ENCODE peak calls at places on chromosomes 13 and 19, in four cellular contexts. One of them, this sample, is unnamed.

GRCh38 chr19:3500429-3501101 is at the start of gene DOHH:
- DNase-seq in fibroblast of the conjunctiva: peak; percentile 95
- DNase-seq in NCI-H510A treated with DMSO at 0.1 percent for 48 hours: peak; percentile 83
- DNase-seq in NCI-H460: peak; percentile 93
- DNase-seq in this sample: peak; percentile 98

GRCh38 chr13:24680258-24680920 is at the start of gene ATP12A:
- DNase-seq in NCI-H510A treated with DMSO at 0.1 percent for 48 hours: peak; percentile 8
- DNase-seq in NCI-H460: no peak
- DNase-seq in fibroblast of the conjunctiva: no peak
- DNase-seq in this sample: peak; percentile 30

GRCh38 chr13:110265341-110265681 is 41.6 kb downstream of the COL4A1 start:
- DNase-seq in NCI-H460: no peak
- DNase-seq in fibroblast of the conjunctiva: no peak
- DNase-seq in NCI-H510A treated with DMSO at 0.1 percent for 48 hours: no peak
- DNase-seq in this sample: no peak

GRCh38 chr19:41882568-41883462 is at the start of gene ARHGEF1:
- DNase-seq in NCI-H460: no peak
- DNase-seq in fibroblast of the conjunctiva: no peak
- DNase-seq in NCI-H510A treated with DMSO at 0.1 percent for 48 hours: peak; percentile 33
- DNase-seq in this sample: peak; percentile 58

GRCh38 chr19:19873381-19873780 is 7.7 kb downstream of the ZNF253 start:
- DNase-seq in NCI-H510A treated with DMSO at 0.1 percent for 48 hours: no peak
- DNase-seq in NCI-H460: no peak
- DNase-seq in fibroblast of the conjunctiva: no peak
- DNase-seq in this sample: no peak

GRCh38 chr13:52994051-52994450 is 34.6 kb upstream of the OLFM4 start:
- DNase-seq in fibroblast of the conjunctiva: no peak
- DNase-seq in NCI-H460: no peak
- DNase-seq in NCI-H510A treated with DMSO at 0.1 percent for 48 hours: no peak
- DNase-seq in this sample: no peak

GRCh38 chr13:21079761-21080730 is 18.7 kb upstream of the LATS2 start:
- DNase-seq in NCI-H460: no peak
- DNase-seq in NCI-H510A treated with DMSO at 0.1 percent for 48 hours: no peak
- DNase-seq in fibroblast of the conjunctiva: no peak
- DNase-seq in this sample: peak; percentile 88

GRCh38 chr19:55635334-55635717 is 5.5 kb upstream of the ZNF580 start:
- DNase-seq in fibroblast of the conjunctiva: no peak
- DNase-seq in NCI-H510A treated with DMSO at 0.1 percent for 48 hours: no peak
- DNase-seq in NCI-H460: no peak
- DNase-seq in this sample: no peak

GRCh38 chr13:63433546-63434150 is 2018.0 kb upstream of the PCDH20 start:
- DNase-seq in NCI-H460: peak; percentile 72
- DNase-seq in NCI-H510A treated with DMSO at 0.1 percent for 48 hours: no peak
- DNase-seq in fibroblast of the conjunctiva: no peak
- DNase-seq in this sample: peak; percentile 59

GRCh38 chr13:102571075-102571474 is 25.7 kb upstream of the TPP2 start:
- DNase-seq in NCI-H460: no peak
- DNase-seq in NCI-H510A treated with DMSO at 0.1 percent for 48 hours: no peak
- DNase-seq in fibroblast of the conjunctiva: no peak
- DNase-seq in this sample: no peak

GRCh38 chr19:50750010-50750409 is 20.3 kb upstream of the GPR32 start:
- DNase-seq in NCI-H510A treated with DMSO at 0.1 percent for 48 hours: no peak
- DNase-seq in fibroblast of the conjunctiva: no peak
- DNase-seq in NCI-H460: no peak
- DNase-seq in this sample: no peak

GRCh38 chr13:108326318-108326717 is 56.8 kb downstream of the TNFSF13B start:
- DNase-seq in NCI-H460: no peak
- DNase-seq in fibroblast of the conjunctiva: no peak
- DNase-seq in NCI-H510A treated with DMSO at 0.1 percent for 48 hours: peak; percentile 58
- DNase-seq in this sample: no peak

GRCh38 chr19:17996826-17997316 is 11.1 kb upstream of the ARRDC2 start:
- DNase-seq in fibroblast of the conjunctiva: peak; percentile 48
- DNase-seq in NCI-H460: peak; percentile 81
- DNase-seq in NCI-H510A treated with DMSO at 0.1 percent for 48 hours: peak; percentile 74
- DNase-seq in this sample: peak; percentile 92

GRCh38 chr19:16335226-16335625 is 10.6 kb downstream of the KLF2 start:
- DNase-seq in NCI-H460: no peak
- DNase-seq in NCI-H510A treated with DMSO at 0.1 percent for 48 hours: no peak
- DNase-seq in fibroblast of the conjunctiva: no peak
- DNase-seq in this sample: no peak

GRCh38 chr19:16260160-16260793 is 62.6 kb downstream of the AP1M1 start:
- DNase-seq in NCI-H510A treated with DMSO at 0.1 percent for 48 hours: no peak
- DNase-seq in fibroblast of the conjunctiva: no peak
- DNase-seq in NCI-H460: no peak
- DNase-seq in this sample: no peak

GRCh38 chr19:8161135-8161646 is 11.8 kb upstream of the FBN3 start:
- DNase-seq in NCI-H510A treated with DMSO at 0.1 percent for 48 hours: peak; percentile 28
- DNase-seq in fibroblast of the conjunctiva: no peak
- DNase-seq in NCI-H460: no peak
- DNase-seq in this sample: no peak

GRCh38 chr19:27679905-27680304 is 1533.0 kb downstream of the UQCRFS1 start:
- DNase-seq in NCI-H510A treated with DMSO at 0.1 percent for 48 hours: no peak
- DNase-seq in fibroblast of the conjunctiva: no peak
- DNase-seq in NCI-H460: no peak
- DNase-seq in this sample: no peak

GRCh38 chr13:106570354-106570822 is 2.5 kb upstream of the ARGLU1 start:
- DNase-seq in fibroblast of the conjunctiva: no peak
- DNase-seq in NCI-H510A treated with DMSO at 0.1 percent for 48 hours: no peak
- DNase-seq in NCI-H460: peak; percentile 40
- DNase-seq in this sample: peak; percentile 68

GRCh38 chr19:41564515-41565383 is 11.2 kb upstream of the CEACAM21 start:
- DNase-seq in NCI-H460: no peak
- DNase-seq in fibroblast of the conjunctiva: no peak
- DNase-seq in NCI-H510A treated with DMSO at 0.1 percent for 48 hours: no peak
- DNase-seq in this sample: no peak

GRCh38 chr13:75217949-75218348 is 264.0 kb downstream of the TBC1D4 start:
- DNase-seq in fibroblast of the conjunctiva: peak; percentile 28
- DNase-seq in NCI-H460: no peak
- DNase-seq in NCI-H510A treated with DMSO at 0.1 percent for 48 hours: no peak
- DNase-seq in this sample: peak; percentile 71

GRCh38 chr13:111202745-111203144 is 87.6 kb downstream of the ARHGEF7 start:
- DNase-seq in NCI-H510A treated with DMSO at 0.1 percent for 48 hours: peak; percentile 47
- DNase-seq in NCI-H460: peak; percentile 5
- DNase-seq in fibroblast of the conjunctiva: peak; percentile 68
- DNase-seq in this sample: peak; percentile 83

GRCh38 chr19:45591004-45591637 is 6.5 kb upstream of the OPA3 start:
- DNase-seq in NCI-H510A treated with DMSO at 0.1 percent for 48 hours: peak; percentile 70
- DNase-seq in NCI-H460: peak; percentile 40
- DNase-seq in fibroblast of the conjunctiva: no peak
- DNase-seq in this sample: no peak

GRCh38 chr13:110944121-110944967 is 29.5 kb upstream of the ANKRD10 start:
- DNase-seq in NCI-H460: peak; percentile 30
- DNase-seq in NCI-H510A treated with DMSO at 0.1 percent for 48 hours: peak; percentile 50
- DNase-seq in fibroblast of the conjunctiva: peak; percentile 53
- DNase-seq in this sample: peak; percentile 66

GRCh38 chr13:102704238-102704750 is 9.4 kb upstream of the METTL21C start:
- DNase-seq in fibroblast of the conjunctiva: no peak
- DNase-seq in NCI-H460: no peak
- DNase-seq in NCI-H510A treated with DMSO at 0.1 percent for 48 hours: no peak
- DNase-seq in this sample: no peak

GRCh38 chr19:15532779-15533521 is 24.6 kb downstream of the CYP4F22 start:
- DNase-seq in NCI-H510A treated with DMSO at 0.1 percent for 48 hours: no peak
- DNase-seq in fibroblast of the conjunctiva: no peak
- DNase-seq in NCI-H460: no peak
- DNase-seq in this sample: no peak

GRCh38 chr19:7833225-7834156 is 3.5 kb downstream of the EVI5L start:
- DNase-seq in NCI-H460: peak; percentile 92
- DNase-seq in fibroblast of the conjunctiva: peak; percentile 65
- DNase-seq in NCI-H510A treated with DMSO at 0.1 percent for 48 hours: no peak
- DNase-seq in this sample: no peak

GRCh38 chr13:40376296-40376849 is 290.1 kb downstream of the FOXO1 start:
- DNase-seq in fibroblast of the conjunctiva: no peak
- DNase-seq in NCI-H460: no peak
- DNase-seq in NCI-H510A treated with DMSO at 0.1 percent for 48 hours: no peak
- DNase-seq in this sample: no peak

GRCh38 chr19:48391100-48392005 is at the start of gene KDELR1:
- DNase-seq in fibroblast of the conjunctiva: no peak
- DNase-seq in NCI-H460: peak; percentile 53
- DNase-seq in NCI-H510A treated with DMSO at 0.1 percent for 48 hours: peak; percentile 44
- DNase-seq in this sample: peak; percentile 91

GRCh38 chr19:46904114-46905060 is 43.6 kb downstream of the ARHGAP35 start:
- DNase-seq in fibroblast of the conjunctiva: no peak
- DNase-seq in NCI-H510A treated with DMSO at 0.1 percent for 48 hours: no peak
- DNase-seq in NCI-H460: no peak
- DNase-seq in this sample: peak; percentile 72

GRCh38 chr19:22286151-22286810 is at the start of gene ZNF729:
- DNase-seq in NCI-H460: no peak
- DNase-seq in NCI-H510A treated with DMSO at 0.1 percent for 48 hours: no peak
- DNase-seq in fibroblast of the conjunctiva: no peak
- DNase-seq in this sample: no peak

GRCh38 chr13:67134322-67135129 is 95.6 kb downstream of the PCDH9 start:
- DNase-seq in NCI-H460: no peak
- DNase-seq in NCI-H510A treated with DMSO at 0.1 percent for 48 hours: no peak
- DNase-seq in fibroblast of the conjunctiva: no peak
- DNase-seq in this sample: peak; percentile 45

GRCh38 chr13:45623516-45624090 is 8.1 kb upstream of the ERICH6B start:
- DNase-seq in fibroblast of the conjunctiva: no peak
- DNase-seq in NCI-H460: peak; percentile 26
- DNase-seq in NCI-H510A treated with DMSO at 0.1 percent for 48 hours: peak; percentile 0
- DNase-seq in this sample: peak; percentile 59

GRCh38 chr19:55258476-55258827 is 365 bp downstream of the PPP6R1 start:
- DNase-seq in NCI-H460: no peak
- DNase-seq in NCI-H510A treated with DMSO at 0.1 percent for 48 hours: no peak
- DNase-seq in fibroblast of the conjunctiva: no peak
- DNase-seq in this sample: peak; percentile 66

GRCh38 chr13:112885782-112886268 is 83.2 kb upstream of the MCF2L start:
- DNase-seq in NCI-H460: no peak
- DNase-seq in fibroblast of the conjunctiva: peak; percentile 71
- DNase-seq in NCI-H510A treated with DMSO at 0.1 percent for 48 hours: peak; percentile 89
- DNase-seq in this sample: peak; percentile 85

GRCh38 chr13:42996584-42996983 is 4.5 kb upstream of the EPSTI1 start:
- DNase-seq in NCI-H460: peak; percentile 83
- DNase-seq in fibroblast of the conjunctiva: peak; percentile 87
- DNase-seq in NCI-H510A treated with DMSO at 0.1 percent for 48 hours: no peak
- DNase-seq in this sample: peak; percentile 86

GRCh38 chr19:42497492-42498226 is 30.6 kb downstream of the CEACAM1 start:
- DNase-seq in NCI-H460: no peak
- DNase-seq in fibroblast of the conjunctiva: no peak
- DNase-seq in NCI-H510A treated with DMSO at 0.1 percent for 48 hours: no peak
- DNase-seq in this sample: no peak

GRCh38 chr13:50224534-50224933 is 209.3 kb downstream of the KCNRG start:
- DNase-seq in fibroblast of the conjunctiva: peak; percentile 22
- DNase-seq in NCI-H460: no peak
- DNase-seq in NCI-H510A treated with DMSO at 0.1 percent for 48 hours: no peak
- DNase-seq in this sample: peak; percentile 44

GRCh38 chr19:54188224-54188871 is 1.0 kb downstream of the MBOAT7 start:
- DNase-seq in NCI-H510A treated with DMSO at 0.1 percent for 48 hours: no peak
- DNase-seq in fibroblast of the conjunctiva: no peak
- DNase-seq in NCI-H460: no peak
- DNase-seq in this sample: peak; percentile 73

GRCh38 chr19:43467730-43468129 is 2.3 kb upstream of the LYPD3 start:
- DNase-seq in NCI-H460: peak; percentile 14
- DNase-seq in NCI-H510A treated with DMSO at 0.1 percent for 48 hours: no peak
- DNase-seq in fibroblast of the conjunctiva: no peak
- DNase-seq in this sample: peak; percentile 47

GRCh38 chr19:16117594-16118033 is 5.9 kb downstream of the RAB8A start:
- DNase-seq in NCI-H510A treated with DMSO at 0.1 percent for 48 hours: no peak
- DNase-seq in NCI-H460: no peak
- DNase-seq in fibroblast of the conjunctiva: no peak
- DNase-seq in this sample: no peak